ENCODE peak calls at places on chromosomes 16 and 17, in eight cellular contexts. R, T, G, U, Y, I, Q and O are unnamed samples.

GRCh38 chr16:85570735-85571562 is 42.2 kb upstream of the GSE1 start:
- DNase-seq in R (no peak), T (no peak), G (no peak), U (no peak), Y (no peak), I (no peak), Q (no peak), O (no peak)

GRCh38 chr17:75820411-75821080 is 23.7 kb downstream of the UNC13D start:
- DNase-seq in R (no peak), T (no peak), G (no peak), U (no peak), Y (no peak), I (no peak), Q (no peak), O (no peak)

GRCh38 chr17:57484826-57485565 is 228.7 kb downstream of the MSI2 start:
- DNase-seq in R (no peak), T (no peak), G (no peak), U (no peak), Y (no peak), I (no peak), Q (no peak), O (no peak)

GRCh38 chr16:66130296-66130910 is 236.1 kb upstream of the CDH5 start:
- DNase-seq in R (peak), T (no peak), G (no peak), U (no peak), Y (no peak), I (no peak), Q (peak), O (peak)

GRCh38 chr16:88722784-88723506 is 16.6 kb downstream of the CTU2 start:
- DNase-seq in R (no peak), T (no peak), G (no peak), U (no peak), Y (no peak), I (no peak), Q (no peak), O (no peak)

GRCh38 chr17:28963841-28964240 is 12.5 kb upstream of the PHF12 start:
- DNase-seq in R (no peak), T (no peak), G (no peak), U (no peak), Y (no peak), I (no peak), Q (no peak), O (no peak)

GRCh38 chr16:22786691-22787090 is 27.3 kb upstream of the HS3ST2 start:
- DNase-seq in R (peak), T (no peak), G (no peak), U (no peak), Y (no peak), I (no peak), Q (no peak), O (no peak)

GRCh38 chr16:8729779-8730334 is 55.4 kb downstream of the ABAT start:
- DNase-seq in R (no peak), T (no peak), G (no peak), U (no peak), Y (no peak), I (no peak), Q (no peak), O (no peak)

GRCh38 chr16:1620391-1620790 is 8.2 kb downstream of the CRAMP1 start:
- DNase-seq in R (no peak), T (no peak), G (no peak), U (no peak), Y (no peak), I (no peak), Q (no peak), O (no peak)

GRCh38 chr16:69481901-69482341 is 57.5 kb downstream of the CYB5B start:
- DNase-seq in R (peak), T (no peak), G (no peak), U (peak), Y (peak), I (no peak), Q (peak), O (peak)

GRCh38 chr16:76970087-76970744 is 220.8 kb upstream of the MON1B start:
- DNase-seq in R (no peak), T (no peak), G (no peak), U (no peak), Y (no peak), I (no peak), Q (no peak), O (no peak)

GRCh38 chr17:41417576-41418015 is 6.8 kb downstream of the KRT37 start:
- DNase-seq in R (no peak), T (no peak), G (no peak), U (no peak), Y (no peak), I (no peak), Q (peak), O (no peak)

GRCh38 chr16:85988723-85989313 is 89.9 kb downstream of the IRF8 start:
- DNase-seq in R (no peak), T (no peak), G (no peak), U (no peak), Y (no peak), I (no peak), Q (no peak), O (no peak)

GRCh38 chr16:3106205-3106928 is 6.0 kb upstream of the ZNF205 start:
- DNase-seq in R (peak), T (peak), G (peak), U (peak), Y (peak), I (peak), Q (peak), O (peak)

GRCh38 chr17:72643575-72644216 is 448.8 kb downstream of the SLC39A11 start:
- DNase-seq in R (no peak), T (no peak), G (no peak), U (no peak), Y (no peak), I (no peak), Q (no peak), O (no peak)

GRCh38 chr17:44887971-44888955 is 11.0 kb downstream of the EFTUD2 start:
- DNase-seq in R (no peak), T (no peak), G (no peak), U (no peak), Y (no peak), I (no peak), Q (no peak), O (no peak)

GRCh38 chr16:84240455-84240854 is 643 bp upstream of the KCNG4 start:
- DNase-seq in R (no peak), T (no peak), G (no peak), U (no peak), Y (no peak), I (no peak), Q (no peak), O (no peak)

GRCh38 chr17:3792481-3792880 is 8.5 kb downstream of the ITGAE start:
- DNase-seq in R (no peak), T (no peak), G (no peak), U (no peak), Y (no peak), I (no peak), Q (no peak), O (no peak)

GRCh38 chr16:20903116-20903888 is 2.7 kb downstream of the LYRM1 start:
- DNase-seq in R (no peak), T (no peak), G (no peak), U (no peak), Y (no peak), I (no peak), Q (peak), O (no peak)

GRCh38 chr17:39213852-39214251 is 11.9 kb downstream of the STAC2 start:
- DNase-seq in R (no peak), T (no peak), G (no peak), U (no peak), Y (no peak), I (no peak), Q (no peak), O (no peak)

GRCh38 chr17:49512296-49513043 is 17.4 kb downstream of the NGFR start:
- DNase-seq in R (no peak), T (no peak), G (no peak), U (no peak), Y (no peak), I (no peak), Q (no peak), O (no peak)

GRCh38 chr16:58832496-58832895 is 98.4 kb upstream of the GOT2 start:
- DNase-seq in R (no peak), T (no peak), G (no peak), U (no peak), Y (no peak), I (no peak), Q (no peak), O (no peak)

GRCh38 chr17:81020767-81021497 is 14.0 kb upstream of the BAIAP2 start:
- DNase-seq in R (peak), T (no peak), G (no peak), U (peak), Y (no peak), I (peak), Q (no peak), O (no peak)

GRCh38 chr17:46194393-46195216 is 1.4 kb upstream of the KANSL1 start:
- DNase-seq in R (peak), T (peak), G (no peak), U (no peak), Y (no peak), I (no peak), Q (peak), O (no peak)

GRCh38 chr16:2751577-2752034 is 832 bp upstream of the SRRM2 start:
- DNase-seq in R (no peak), T (no peak), G (no peak), U (no peak), Y (no peak), I (no peak), Q (no peak), O (no peak)

GRCh38 chr17:39174907-39175694 is 9.1 kb upstream of the ARL5C start:
- DNase-seq in R (peak), T (peak), G (no peak), U (peak), Y (no peak), I (no peak), Q (peak), O (peak)

DNA sequence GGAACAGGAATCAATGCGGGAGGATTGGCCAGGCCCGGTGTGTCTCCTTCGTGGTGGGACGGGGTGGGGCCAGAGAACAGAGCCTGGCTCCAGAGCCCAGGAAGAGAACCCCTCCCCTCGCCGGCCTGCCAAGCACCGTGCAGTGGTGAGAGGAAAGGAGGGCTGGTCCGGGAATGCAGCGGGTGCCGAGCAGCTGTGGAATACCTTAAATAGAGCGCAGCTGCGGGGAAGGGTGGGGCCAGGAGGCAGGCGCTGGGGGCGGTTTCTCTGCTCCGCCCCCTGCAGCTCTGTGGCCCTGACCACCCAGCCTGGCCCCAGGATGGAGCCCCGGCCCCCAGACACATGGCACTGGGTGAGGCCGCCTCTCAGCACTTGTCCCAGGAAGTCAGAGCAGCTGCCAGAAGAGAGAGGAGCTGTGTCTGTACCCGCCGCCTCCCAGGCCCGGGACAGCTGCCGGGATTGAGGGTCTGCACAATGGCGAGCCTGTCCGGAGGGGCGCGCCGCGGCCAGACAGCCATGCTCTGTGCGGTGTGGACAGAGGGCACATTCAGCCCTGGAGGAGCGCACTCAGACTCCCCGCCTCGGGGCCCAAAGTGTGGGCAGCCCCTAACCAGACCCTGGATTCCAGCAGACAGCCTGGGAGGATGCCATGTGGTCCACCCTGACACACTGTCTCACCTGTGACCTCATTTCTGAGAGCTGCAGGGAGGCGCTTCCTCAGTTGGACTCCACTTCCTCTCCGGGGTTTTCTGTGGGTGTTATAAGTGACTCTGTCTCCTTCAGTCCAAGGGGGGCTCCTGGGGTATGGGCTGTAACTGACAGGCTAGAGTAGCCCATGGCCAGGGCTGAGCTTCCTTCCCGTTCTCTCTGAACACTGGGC is 268.8 kb downstream of the SEC14L1 start:
- DNase-seq in R (peak), T (peak), G (no peak), U (no peak), Y (peak), I (no peak), Q (peak), O (no peak)
- H3K4me3 ChIP-seq in R (no peak), T (no peak), G (no peak), U (no peak), Y (peak), I (no peak), Q (no peak), O (no peak)

GRCh38 chr17:31487648-31488263 is 96.3 kb downstream of the RAB11FIP4 start:
- DNase-seq in R (peak), T (peak), G (no peak), U (peak), Y (peak), I (peak), Q (peak), O (no peak)
- H3K4me3 ChIP-seq in R (no peak), T (peak), G (peak), U (peak), Y (peak), I (peak), Q (peak), O (peak)

DNA sequence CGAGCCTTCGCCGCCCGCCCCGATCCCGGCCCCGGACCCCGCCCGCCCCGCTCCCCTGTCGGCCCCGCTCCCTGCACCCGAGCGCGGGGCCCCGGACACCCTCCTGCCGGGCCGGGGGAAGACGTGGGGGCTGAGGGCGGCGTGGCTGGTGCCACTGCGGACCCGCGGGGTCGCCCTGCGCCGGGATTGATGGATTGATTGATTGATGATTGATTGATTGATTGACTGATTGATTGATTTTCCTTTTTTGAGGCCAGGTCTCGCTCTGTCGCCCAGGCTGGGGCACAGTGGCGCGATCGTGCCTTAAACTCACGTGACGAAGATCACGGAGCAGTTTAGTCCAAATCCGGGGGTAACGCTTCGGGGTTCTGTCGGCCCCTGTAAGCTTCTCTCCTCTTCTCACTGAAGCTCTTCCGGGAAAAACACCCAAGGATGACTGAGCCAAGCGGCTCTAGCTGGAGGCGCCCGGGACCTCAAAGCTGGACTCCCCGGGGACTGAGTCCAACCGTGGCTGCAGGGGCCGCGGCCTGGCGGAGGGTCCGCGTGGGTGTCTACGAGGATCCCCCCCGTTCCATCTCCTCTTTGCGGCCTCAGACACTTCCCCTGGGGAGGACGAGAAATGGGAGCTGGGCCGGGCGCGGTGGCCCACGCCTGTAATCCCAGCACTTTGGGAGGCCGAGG is 40.2 kb upstream of the BHLHA9 start:
- DNase-seq in R (no peak), T (no peak), G (no peak), U (no peak), Y (no peak), I (no peak), Q (no peak), O (no peak)
- H3K4me3 ChIP-seq in R (no peak), T (no peak), G (no peak), U (peak), Y (peak), I (peak), Q (no peak), O (peak)

DNA sequence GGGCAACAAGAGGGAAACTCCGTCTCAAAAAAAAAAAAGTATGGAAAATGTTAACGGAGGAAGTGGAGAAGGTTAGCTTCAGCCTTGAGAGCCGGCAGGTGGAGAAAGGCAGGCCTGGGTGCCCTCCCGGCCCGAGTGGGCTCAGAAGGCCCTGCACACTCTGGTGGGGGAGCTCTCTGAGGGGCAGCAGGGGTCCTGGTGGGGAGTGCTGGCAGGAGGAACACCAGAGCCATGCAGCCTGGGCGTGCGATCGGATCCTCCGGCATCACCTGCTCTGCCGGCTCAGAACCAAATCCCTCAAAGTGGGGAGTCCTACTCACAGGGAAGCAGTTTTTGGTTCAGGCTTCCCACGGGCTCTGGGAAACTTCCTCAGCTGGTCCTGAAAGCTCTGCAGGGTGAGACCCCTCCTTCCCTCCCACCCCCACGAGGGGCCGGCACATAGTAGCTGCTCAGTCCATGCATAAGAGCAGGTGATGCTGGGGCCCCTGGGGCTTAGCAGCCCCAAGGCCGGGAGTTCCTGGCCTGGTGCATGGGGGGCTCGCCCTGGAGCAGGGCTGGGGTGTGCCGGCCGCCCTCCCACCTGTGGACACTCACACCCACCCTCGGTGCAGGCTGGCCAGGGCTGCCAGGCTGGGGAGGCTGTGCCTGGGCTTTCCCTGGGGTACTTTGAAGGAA is 1.2 kb downstream of the FN3K start:
- DNase-seq in R (no peak), T (no peak), G (no peak), U (no peak), Y (no peak), I (no peak), Q (no peak), O (no peak)
- H3K4me3 ChIP-seq in R (no peak), T (no peak), G (no peak), U (no peak), Y (no peak), I (no peak), Q (no peak), O (no peak)

GRCh38 chr17:52124561-52124960 is 34.0 kb downstream of the CA10 start:
- DNase-seq in R (no peak), T (no peak), G (no peak), U (no peak), Y (no peak), I (no peak), Q (no peak), O (no peak)

GRCh38 chr17:52124993-52125392 is 33.5 kb downstream of the CA10 start:
- DNase-seq in R (no peak), T (no peak), G (no peak), U (no peak), Y (no peak), I (no peak), Q (no peak), O (no peak)

DNA sequence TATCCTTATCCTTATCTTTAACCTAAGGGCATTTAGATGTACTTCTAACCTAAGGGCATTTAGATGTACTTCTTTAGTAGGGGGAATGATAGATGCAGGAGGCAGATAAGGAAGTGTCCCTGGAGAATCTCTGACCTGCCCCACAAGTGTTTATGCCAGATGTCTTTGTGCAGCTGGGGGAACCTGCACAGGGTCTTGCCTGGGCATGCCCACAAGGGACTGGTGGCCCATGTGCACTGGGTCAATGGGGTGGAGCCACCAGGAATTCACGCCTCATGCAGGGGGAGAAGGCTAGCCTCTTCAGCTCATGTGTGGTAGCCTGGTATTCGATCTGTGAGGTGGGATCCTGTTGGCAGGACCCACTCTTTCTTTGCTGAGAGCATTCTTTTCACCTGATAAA is 38.0 kb downstream of the CA10 start:
- DNase-seq in R (no peak), T (no peak), G (no peak), U (no peak), Y (no peak), I (no peak), Q (no peak), O (no peak)
- H3K4me3 ChIP-seq in R (no peak), T (no peak), G (no peak), U (no peak), Y (no peak), I (no peak), Q (no peak), O (no peak)

GRCh38 chr17:17754719-17755686 is 73.7 kb downstream of the RAI1 start:
- DNase-seq in R (no peak), T (no peak), G (no peak), U (no peak), Y (no peak), I (no peak), Q (no peak), O (no peak)

GRCh38 chr17:17751489-17751995 is 70.3 kb downstream of the RAI1 start:
- DNase-seq in R (no peak), T (peak), G (no peak), U (no peak), Y (no peak), I (no peak), Q (no peak), O (no peak)

GRCh38 chr17:17750881-17751280 is 69.6 kb downstream of the RAI1 start:
- DNase-seq in R (no peak), T (peak), G (no peak), U (no peak), Y (no peak), I (no peak), Q (no peak), O (no peak)

GRCh38 chr17:17751996-17752821 is 71.0 kb downstream of the RAI1 start:
- DNase-seq in R (peak), T (peak), G (no peak), U (peak), Y (peak), I (peak), Q (peak), O (peak)

GRCh38 chr17:17752822-17753448 is 71.7 kb downstream of the RAI1 start:
- DNase-seq in R (no peak), T (no peak), G (no peak), U (no peak), Y (no peak), I (no peak), Q (no peak), O (no peak)
- H3K4me3 ChIP-seq in R (peak), T (peak), G (peak), U (no peak), Y (peak), I (peak), Q (peak), O (peak)